ENCODE peak calls at places on chromosomes 5 and 9, in ten cellular contexts. Z is left ventricle myocardium inferior; Q is pancreas; A is kidney; S is gastrocnemius medialis; W is naive thymus-derived CD4-positive, alpha-beta T cell; P is tibial artery; R is heart right ventricle; E is heart left ventricle; V is AG04450. F is an unnamed sample.

GRCh38 chr9:3873818-3874217 is 348.0 kb upstream of the RFX3 start:
- DNase-seq in Z (no peak), Q (no peak), A (no peak), S (no peak), W (no peak), P (no peak), R (no peak), E (no peak), V (no peak), F (no peak)

GRCh38 chr5:96114736-96115466 is 153.2 kb upstream of the ELL2 start:
- DNase-seq in Z (no peak), Q (no peak), A (no peak), S (no peak), W (no peak), P (no peak), R (no peak), E (no peak), V (no peak), F (no peak)

GRCh38 chr5:139501376-139501775 is 18.8 kb upstream of the STING1 start:
- DNase-seq in Z (no peak), Q (no peak), A (no peak), S (no peak), W (no peak), P (no peak), R (no peak), E (no peak), V (no peak), F (no peak)

GRCh38 chr5:2240118-2240904 is 357.6 kb upstream of the IRX4 start:
- DNase-seq in Z (no peak), Q (no peak), A (no peak), S (no peak), W (no peak), P (no peak), R (no peak), E (no peak), V (no peak), F (no peak)

GRCh38 chr5:68224561-68225187 is 9.1 kb downstream of the PIK3R1 start:
- DNase-seq in Z (no peak), Q (no peak), A (no peak), S (no peak), W (no peak), P (no peak), R (no peak), E (no peak), V (no peak), F (no peak)

GRCh38 chr5:150411245-150411979 is 1.3 kb downstream of the CD74 start:
- DNase-seq in Z (peak), Q (no peak), A (no peak), S (no peak), W (peak), P (no peak), R (peak), E (peak), V (no peak), F (peak)

GRCh38 chr5:1542011-1542410 is 18.3 kb upstream of the LPCAT1 start:
- DNase-seq in Z (no peak), Q (no peak), A (no peak), S (no peak), W (no peak), P (no peak), R (no peak), E (no peak), V (no peak), F (no peak)

GRCh38 chr9:21883642-21884041 is 81.2 kb downstream of the MTAP start:
- DNase-seq in Z (no peak), Q (no peak), A (no peak), S (no peak), W (no peak), P (no peak), R (no peak), E (no peak), V (no peak), F (no peak)

GRCh38 chr9:137064027-137064879 is 6.1 kb downstream of the SAPCD2 start:
- DNase-seq in Z (peak), Q (peak), A (no peak), S (no peak), W (no peak), P (no peak), R (peak), E (peak), V (no peak), F (peak)

GRCh38 chr9:69546265-69546664 is 125.9 kb downstream of the APBA1 start:
- DNase-seq in Z (no peak), Q (no peak), A (no peak), S (no peak), W (no peak), P (no peak), R (no peak), E (no peak), V (no peak), F (peak)

GRCh38 chr9:75812139-75812538 is 78.3 kb upstream of the PCSK5 start:
- DNase-seq in Z (no peak), Q (no peak), A (no peak), S (no peak), W (no peak), P (no peak), R (no peak), E (no peak), V (no peak), F (no peak)

GRCh38 chr9:37943329-37944265 is 39.7 kb upstream of the SLC25A51 start:
- DNase-seq in Z (no peak), Q (no peak), A (no peak), S (no peak), W (no peak), P (no peak), R (no peak), E (peak), V (peak), F (no peak)

GRCh38 chr9:98249774-98250173 is 5.7 kb downstream of the TBC1D2 start:
- DNase-seq in Z (no peak), Q (no peak), A (no peak), S (no peak), W (no peak), P (no peak), R (no peak), E (no peak), V (no peak), F (no peak)

GRCh38 chr5:72377920-72378635 is 57.9 kb downstream of the PTCD2 start:
- DNase-seq in Z (peak), Q (no peak), A (no peak), S (peak), W (no peak), P (peak), R (peak), E (peak), V (no peak), F (peak)

GRCh38 chr9:36120705-36121104 is 15.8 kb upstream of the GLIPR2 start:
- DNase-seq in Z (no peak), Q (no peak), A (no peak), S (no peak), W (no peak), P (no peak), R (no peak), E (no peak), V (no peak), F (peak)

GRCh38 chr5:65032250-65032649 is 263.5 kb downstream of the CWC27 start:
- DNase-seq in Z (no peak), Q (no peak), A (no peak), S (peak), W (no peak), P (no peak), R (no peak), E (no peak), V (peak), F (no peak)

GRCh38 chr9:128840524-128840923 is 10.9 kb upstream of the SPOUT1 start:
- DNase-seq in Z (no peak), Q (no peak), A (no peak), S (no peak), W (no peak), P (no peak), R (no peak), E (no peak), V (no peak), F (no peak)

GRCh38 chr9:36566813-36567217 is 5.9 kb upstream of the MELK start:
- DNase-seq in Z (no peak), Q (peak), A (no peak), S (peak), W (no peak), P (peak), R (peak), E (peak), V (no peak), F (no peak)

GRCh38 chr5:7517006-7517405 is 121.1 kb downstream of the ADCY2 start:
- DNase-seq in Z (no peak), Q (no peak), A (no peak), S (no peak), W (no peak), P (no peak), R (no peak), E (no peak), V (no peak), F (no peak)

GRCh38 chr5:119613937-119614336 is 15.4 kb upstream of the FAM170A start:
- DNase-seq in Z (no peak), Q (no peak), A (no peak), S (no peak), W (no peak), P (no peak), R (no peak), E (no peak), V (no peak), F (no peak)

GRCh38 chr9:89457376-89457855 is 40.5 kb downstream of the SEMA4D start:
- DNase-seq in Z (no peak), Q (peak), A (no peak), S (no peak), W (no peak), P (no peak), R (no peak), E (no peak), V (no peak), F (no peak)

GRCh38 chr9:134630393-134630790 is 11.2 kb upstream of the COL5A1 start:
- DNase-seq in Z (peak), Q (peak), A (peak), S (peak), W (no peak), P (peak), R (no peak), E (no peak), V (no peak), F (peak)

GRCh38 chr9:33835625-33836260 is 18.8 kb downstream of the UBE2R2 start:
- DNase-seq in Z (no peak), Q (peak), A (no peak), S (no peak), W (no peak), P (no peak), R (no peak), E (no peak), V (no peak), F (no peak)

GRCh38 chr5:32690153-32690552 is 21.0 kb upstream of the NPR3 start:
- DNase-seq in Z (no peak), Q (no peak), A (no peak), S (no peak), W (no peak), P (no peak), R (no peak), E (no peak), V (no peak), F (no peak)

GRCh38 chr9:137213160-137214060 is 7.9 kb downstream of the NDOR1 start:
- DNase-seq in Z (no peak), Q (no peak), A (no peak), S (no peak), W (no peak), P (no peak), R (no peak), E (no peak), V (no peak), F (no peak)

GRCh38 chr5:57816108-57816507 is 333.5 kb upstream of the ACTBL2 start:
- DNase-seq in Z (no peak), Q (no peak), A (no peak), S (no peak), W (no peak), P (no peak), R (no peak), E (no peak), V (peak), F (no peak)

GRCh38 chr9:112028242-112029221 is 131.9 kb downstream of the UGCG start:
- DNase-seq in Z (no peak), Q (no peak), A (no peak), S (no peak), W (no peak), P (no peak), R (no peak), E (no peak), V (no peak), F (no peak)

GRCh38 chr5:65061250-65061973 is 292.7 kb downstream of the CWC27 start:
- DNase-seq in Z (no peak), Q (no peak), A (no peak), S (no peak), W (no peak), P (no peak), R (no peak), E (no peak), V (no peak), F (no peak)

GRCh38 chr5:172334196-172334595 is 50.6 kb upstream of the UBTD2 start:
- DNase-seq in Z (no peak), Q (no peak), A (no peak), S (no peak), W (no peak), P (no peak), R (no peak), E (no peak), V (no peak), F (peak)

GRCh38 chr5:80711938-80712337 is 57.2 kb upstream of the DHFR start:
- DNase-seq in Z (no peak), Q (no peak), A (no peak), S (no peak), W (no peak), P (no peak), R (no peak), E (no peak), V (no peak), F (peak)

GRCh38 chr5:111946556-111946955 is 189.6 kb upstream of the NREP start:
- DNase-seq in Z (no peak), Q (no peak), A (no peak), S (no peak), W (no peak), P (no peak), R (no peak), E (no peak), V (no peak), F (no peak)

GRCh38 chr9:110257097-110257955 is 1.0 kb upstream of the TXN start:
- DNase-seq in Z (peak), Q (peak), A (no peak), S (no peak), W (peak), P (no peak), R (peak), E (peak), V (no peak), F (no peak)

GRCh38 chr9:21833090-21833801 is 30.8 kb downstream of the MTAP start:
- DNase-seq in Z (no peak), Q (no peak), A (no peak), S (no peak), W (no peak), P (no peak), R (no peak), E (no peak), V (no peak), F (no peak)

GRCh38 chr5:143713331-143714032 is 98.5 kb upstream of the HMHB1 start:
- DNase-seq in Z (no peak), Q (no peak), A (no peak), S (no peak), W (no peak), P (no peak), R (no peak), E (no peak), V (no peak), F (no peak)

GRCh38 chr5:137751869-137752491 is 2.2 kb downstream of the HNRNPA0 start:
- DNase-seq in Z (no peak), Q (no peak), A (no peak), S (peak), W (peak), P (no peak), R (peak), E (no peak), V (no peak), F (peak)

GRCh38 chr5:137754236-137754960 is at the start of gene HNRNPA0:
- DNase-seq in Z (peak), Q (peak), A (peak), S (peak), W (peak), P (peak), R (peak), E (peak), V (peak), F (peak)

GRCh38 chr5:137753227-137753985 is 757 bp downstream of the HNRNPA0 start:
- DNase-seq in Z (peak), Q (peak), A (peak), S (peak), W (no peak), P (peak), R (peak), E (peak), V (no peak), F (peak)

GRCh38 chr5:137753986-137754235 is 252 bp downstream of the HNRNPA0 start:
- DNase-seq in Z (no peak), Q (no peak), A (no peak), S (no peak), W (no peak), P (no peak), R (no peak), E (no peak), V (no peak), F (no peak)

GRCh38 chr5:137752873-137753226 is 1.3 kb downstream of the HNRNPA0 start:
- DNase-seq in Z (no peak), Q (no peak), A (no peak), S (peak), W (no peak), P (no peak), R (no peak), E (no peak), V (no peak), F (no peak)
- H3K27ac ChIP-seq in Z (peak), Q (peak), A (peak), S (peak), W (peak), P (peak), R (peak), E (peak), V (no peak), F (peak)

GRCh38 chr9:87499455-87500015 is 1.9 kb downstream of the DAPK1 start:
- DNase-seq in Z (no peak), Q (no peak), A (no peak), S (no peak), W (no peak), P (no peak), R (no peak), E (no peak), V (no peak), F (no peak)
- H3K4me3 ChIP-seq in Z (peak), Q (peak), A (peak), S (no peak), W (no peak), P (no peak), R (peak), E (no peak), V (no peak), F (peak)

GRCh38 chr5:133247881-133248642 is 196.2 kb downstream of the HSPA4 start:
- DNase-seq in Z (no peak), Q (no peak), A (no peak), S (peak), W (no peak), P (no peak), R (peak), E (peak), V (no peak), F (peak)

GRCh38 chr5:133247145-133247709 is 195.4 kb downstream of the HSPA4 start:
- DNase-seq in Z (no peak), Q (no peak), A (no peak), S (no peak), W (no peak), P (no peak), R (no peak), E (no peak), V (no peak), F (no peak)

GRCh38 chr5:133245191-133246052 is 193.6 kb downstream of the HSPA4 start:
- DNase-seq in Z (no peak), Q (no peak), A (no peak), S (peak), W (no peak), P (no peak), R (no peak), E (no peak), V (peak), F (no peak)

GRCh38 chr5:133246053-133246370 is 194.2 kb downstream of the HSPA4 start:
- DNase-seq in Z (no peak), Q (no peak), A (no peak), S (no peak), W (no peak), P (no peak), R (no peak), E (no peak), V (no peak), F (no peak)

DNA sequence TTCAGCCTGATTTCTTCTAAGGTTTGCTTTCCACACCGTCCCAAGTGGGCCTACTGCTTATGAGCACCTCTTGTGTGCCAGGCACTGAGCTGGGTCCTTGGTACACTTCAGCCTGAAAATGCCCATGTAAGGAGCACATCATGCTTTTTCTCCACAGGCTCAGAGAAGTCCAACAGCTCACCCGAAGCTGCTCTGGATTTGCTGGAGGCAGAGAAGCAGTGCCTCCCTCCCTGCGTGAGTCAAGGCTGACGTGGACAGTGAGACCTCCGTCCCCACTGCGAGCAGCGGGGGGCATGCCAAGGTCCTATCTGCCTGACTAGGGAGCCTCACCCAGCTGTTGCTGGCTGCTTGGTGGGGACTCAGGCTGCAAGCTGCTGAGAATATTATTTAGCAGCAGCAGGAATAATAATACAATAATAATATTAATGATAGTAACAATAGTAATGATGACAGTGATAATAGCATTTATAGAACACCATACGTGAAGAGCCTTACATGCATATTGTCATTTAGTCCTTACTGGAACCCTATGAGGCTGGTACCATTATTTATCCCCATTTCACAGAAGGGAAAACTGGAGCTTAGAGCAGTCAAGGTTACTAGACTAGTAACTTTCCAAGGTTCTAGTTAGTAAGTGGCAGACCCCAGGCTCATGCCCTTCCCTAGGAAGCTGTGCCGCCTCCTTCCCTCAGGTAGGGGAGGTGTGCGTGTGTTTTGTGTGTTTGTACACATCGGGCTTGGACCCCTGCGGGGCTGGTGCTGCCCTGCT is 194.7 kb downstream of the HSPA4 start:
- DNase-seq in Z (no peak), Q (no peak), A (no peak), S (no peak), W (no peak), P (no peak), R (no peak), E (no peak), V (no peak), F (no peak)
- H3K27ac ChIP-seq in Z (no peak), Q (no peak), A (no peak), S (no peak), W (no peak), P (no peak), R (no peak), E (no peak), V (no peak), F (no peak)

GRCh38 chr9:84300271-84300670 is 40.3 kb downstream of the SLC28A3 start:
- DNase-seq in Z (no peak), Q (no peak), A (no peak), S (no peak), W (no peak), P (no peak), R (no peak), E (no peak), V (no peak), F (no peak)

GRCh38 chr9:84293001-84293798 is 47.4 kb downstream of the SLC28A3 start:
- DNase-seq in Z (no peak), Q (no peak), A (no peak), S (no peak), W (peak), P (no peak), R (no peak), E (no peak), V (no peak), F (no peak)

GRCh38 chr9:84294551-84294950 is 46.0 kb downstream of the SLC28A3 start:
- DNase-seq in Z (no peak), Q (no peak), A (no peak), S (no peak), W (no peak), P (no peak), R (no peak), E (no peak), V (no peak), F (no peak)

GRCh38 chr9:84297162-84297821 is 43.3 kb downstream of the SLC28A3 start:
- DNase-seq in Z (no peak), Q (no peak), A (no peak), S (no peak), W (no peak), P (no peak), R (no peak), E (no peak), V (peak), F (no peak)

DNA sequence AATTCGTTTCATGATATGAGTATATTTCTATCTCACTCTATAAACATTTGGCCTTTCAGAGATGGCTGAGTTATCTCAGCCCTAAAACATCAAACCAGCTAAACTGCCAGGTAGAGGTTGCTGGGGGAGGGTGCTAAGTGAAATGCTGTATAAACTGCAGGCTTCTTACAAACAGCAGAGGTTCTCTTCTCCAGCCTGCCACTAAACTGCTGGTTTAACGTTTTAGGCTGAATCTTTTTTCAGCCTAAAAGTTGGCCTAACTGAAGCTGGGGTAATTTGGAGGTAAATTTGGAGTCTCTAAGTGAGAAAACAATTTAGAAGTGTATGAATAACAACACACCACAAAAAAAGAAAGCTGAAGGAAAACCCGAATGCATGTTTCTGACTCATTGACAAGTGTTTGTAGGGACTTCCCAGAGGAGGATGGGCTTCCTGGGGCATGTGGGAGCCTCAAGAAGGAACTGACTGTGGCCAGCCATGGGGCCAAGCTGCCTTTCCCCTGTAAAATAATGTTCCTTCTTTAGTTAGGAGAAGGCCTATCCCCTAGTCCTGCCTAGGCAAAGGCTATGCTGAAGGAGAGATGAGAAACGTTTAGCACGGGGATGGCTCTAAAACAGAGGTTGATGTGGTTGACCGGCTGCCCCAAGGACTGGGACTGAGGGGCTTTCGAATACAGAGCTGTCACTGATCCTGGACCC is 44.3 kb downstream of the SLC28A3 start:
- DNase-seq in Z (no peak), Q (no peak), A (no peak), S (no peak), W (no peak), P (no peak), R (no peak), E (no peak), V (peak), F (no peak)
- H3K4me3 ChIP-seq in Z (no peak), Q (no peak), A (no peak), S (no peak), W (no peak), P (no peak), R (no peak), E (no peak), V (no peak), F (no peak)

GRCh38 chr5:79070002-79070567 is 518 bp downstream of the BHMT2 start:
- DNase-seq in Z (peak), Q (no peak), A (peak), S (no peak), W (no peak), P (peak), R (peak), E (peak), V (no peak), F (no peak)
- H3K27ac ChIP-seq in Z (peak), Q (no peak), A (peak), S (peak), W (no peak), P (peak), R (peak), E (no peak), V (peak), F (no peak)

F was measured in WERI-Rb-1.